ENCODE peak calls at places on chromosome X, in six cellular contexts. S is CD8-positive, alpha-beta memory T cell; J is heart right ventricle; T is neural progenitor cell; V is upper lobe of right lung; R is Peyer's patch. Q is an unnamed sample.

GRCh38 chrX:809081-809480 is 178.5 kb downstream of the SHOX start:
- DNase-seq in J (no peak), R (no peak), S (no peak), T (no peak), V (no peak), Q (no peak)

GRCh38 chrX:117839544-117839943 is 277.1 kb downstream of the KLHL13 start:
- DNase-seq in V (no peak), R (no peak), S (no peak), J (no peak), T (no peak), Q (peak; percentile 38)

GRCh38 chrX:150984164-150984824 is 1.2 kb downstream of the HMGB3 start:
- DNase-seq in R (no peak), S (no peak), T (peak; percentile 55), V (no peak), J (no peak), Q (peak; percentile 37)

GRCh38 chrX:39984191-39984956 is 113.4 kb downstream of the BCOR start:
- DNase-seq in S (no peak), J (no peak), R (no peak), T (no peak), V (no peak), Q (no peak)

GRCh38 chrX:132809581-132809980 is 148.8 kb downstream of the HS6ST2 start:
- DNase-seq in S (no peak), T (no peak), R (no peak), V (no peak), J (no peak), Q (peak; percentile 3)

GRCh38 chrX:15350329-15350996 is 15.1 kb upstream of the PIGA start:
- DNase-seq in T (peak; percentile 75), V (no peak), J (no peak), R (no peak), S (no peak), Q (no peak)

GRCh38 chrX:11239230-11239629 is 54.0 kb upstream of the AMELX start:
- DNase-seq in T (no peak), J (no peak), S (no peak), V (no peak), R (no peak), Q (peak; percentile 14)

GRCh38 chrX:154531626-154532025 is 15.0 kb downstream of the G6PD start:
- DNase-seq in T (no peak), S (no peak), V (no peak), J (no peak), R (no peak), Q (no peak)

GRCh38 chrX:30822068-30822671 is 66.9 kb downstream of the TAB3 start:
- DNase-seq in S (no peak), J (no peak), V (no peak), R (no peak), T (no peak), Q (no peak)

GRCh38 chrX:104432321-104432720 is 133.7 kb upstream of the IL1RAPL2 start:
- DNase-seq in J (no peak), T (no peak), R (no peak), V (no peak), S (no peak), Q (no peak)

GRCh38 chrX:116272881-116273280 is 102.3 kb downstream of the AGTR2 start:
- DNase-seq in V (no peak), T (no peak), S (no peak), J (no peak), R (no peak), Q (no peak)

GRCh38 chrX:111095974-111096870 is at the start of gene PAK3:
- DNase-seq in S (no peak), T (peak; percentile 79), R (no peak), J (peak; percentile 15), V (peak; percentile 55), Q (peak; percentile 85)

GRCh38 chrX:47218920-47219815 is 687 bp downstream of the CDK16 start:
- DNase-seq in S (peak; percentile 18), J (peak; percentile 64), V (peak; percentile 79), T (peak; percentile 72), R (peak; percentile 51), Q (peak; percentile 80)

GRCh38 chrX:9677098-9677739 is 88.4 kb downstream of the GPR143 start:
- DNase-seq in S (no peak), J (peak; percentile 16), T (no peak), V (no peak), R (no peak), Q (no peak)

GRCh38 chrX:140776320-140776719 is 66.8 kb downstream of the LINC00632 start:
- DNase-seq in V (no peak), J (no peak), S (no peak), T (no peak), R (no peak), Q (no peak)

GRCh38 chrX:48465336-48465933 is 4.6 kb downstream of the SLC38A5 start:
- DNase-seq in J (no peak), S (no peak), V (no peak), T (no peak), R (no peak), Q (no peak)

GRCh38 chrX:23786268-23786815 is 3.4 kb downstream of the SAT1 start:
- DNase-seq in J (no peak), S (no peak), R (no peak), V (no peak), T (no peak), Q (no peak)

GRCh38 chrX:155028749-155029360 is 2.2 kb downstream of the FUNDC2 start:
- DNase-seq in V (no peak), T (no peak), S (no peak), R (no peak), J (no peak), Q (no peak)

GRCh38 chrX:10564484-10564883 is 55.9 kb downstream of the MID1 start:
- DNase-seq in V (no peak), S (no peak), J (no peak), R (no peak), T (no peak), Q (no peak)

GRCh38 chrX:129510331-129510730 is 13.0 kb downstream of the SMARCA1 start:
- DNase-seq in T (no peak), R (no peak), V (no peak), J (no peak), S (no peak), Q (no peak)

GRCh38 chrX:25191403-25191802 is 175.6 kb upstream of the ARX start:
- DNase-seq in S (no peak), T (no peak), R (no peak), V (no peak), J (no peak), Q (no peak)

GRCh38 chrX:72208126-72208525 is 26.6 kb downstream of the PIN4 start:
- DNase-seq in J (no peak), T (no peak), V (no peak), R (no peak), S (no peak), Q (no peak)

GRCh38 chrX:53445977-53446376 is 11.8 kb upstream of the HSD17B10 start:
- DNase-seq in T (peak; percentile 60), J (peak; percentile 17), S (no peak), R (no peak), V (peak; percentile 55), Q (peak; percentile 77)

GRCh38 chrX:47156611-47157520 is 11.8 kb downstream of the RBM10 start:
- DNase-seq in J (no peak), S (no peak), T (no peak), R (no peak), V (no peak), Q (no peak)

GRCh38 chrX:97074400-97074799 is 190.7 kb downstream of the RPA4 start:
- DNase-seq in R (no peak), V (no peak), T (no peak), J (no peak), S (no peak), Q (no peak)

GRCh38 chrX:133444952-133445831 is 29.9 kb upstream of the GPC4 start:
- DNase-seq in R (no peak), T (peak; percentile 40), J (no peak), S (no peak), V (no peak), Q (peak; percentile 74)

GRCh38 chrX:19886888-19887531 is 390 bp downstream of the SH3KBP1 start:
- DNase-seq in V (peak; percentile 66), S (peak; percentile 17), J (no peak), R (no peak), T (peak; percentile 42), Q (no peak)

GRCh38 chrX:151153086-151153485 is 23.3 kb upstream of the GPR50 start:
- DNase-seq in V (no peak), J (no peak), S (no peak), T (peak; percentile 77), R (no peak), Q (no peak)

GRCh38 chrX:2500091-2500680 is 590 bp downstream of the DHRSX start:
- DNase-seq in R (peak; percentile 27), T (peak; percentile 71), J (peak; percentile 54), V (peak; percentile 79), S (no peak), Q (no peak)

GRCh38 chrX:84216406-84216805 is 28.4 kb upstream of the RPS6KA6 start:
- DNase-seq in J (no peak), V (no peak), T (no peak), S (no peak), R (no peak), Q (peak; percentile 25)

GRCh38 chrX:37904833-37905232 is 57.5 kb upstream of the DYNLT3 start:
- DNase-seq in T (no peak), J (no peak), S (no peak), R (no peak), V (no peak), Q (no peak)
- H3K4me3 ChIP-seq in T (no peak overlapping the region), J (no peak overlapping the region), S (no peak overlapping the region), R (no peak overlapping the region), V (no peak overlapping the region), Q (no peak overlapping the region)

GRCh38 chrX:77087529-77088169 is 359.5 kb upstream of the FGF16 start:
- DNase-seq in J (no peak), R (no peak), S (no peak), T (no peak), V (no peak), Q (no peak)

GRCh38 chrX:77085372-77085771 is 361.8 kb upstream of the FGF16 start:
- DNase-seq in V (no peak), R (no peak), J (no peak), S (no peak), T (no peak), Q (no peak)
- H3K9me3 ChIP-seq in V (no peaks in the 10 kb centered on the region), R (no peaks in the 10 kb centered on the region), J (no peaks in the 10 kb centered on the region), S (no peaks in the 10 kb centered on the region), T (peaks cover 4% of the 10 kb centered on the region), Q (no peaks in the 10 kb centered on the region)

GRCh38 chrX:69063486-69063885 is 101.8 kb downstream of the PJA1 start:
- DNase-seq in S (no peak), T (no peak), V (no peak), R (no peak), J (no peak), Q (no peak)
- H3K4me3 ChIP-seq in S (no peak overlapping the region), T (no peak overlapping the region), V (no peak overlapping the region), R (no peak overlapping the region), J (no peak overlapping the region), Q (no peak overlapping the region)

GRCh38 chrX:135287266-135287823 is 21.9 kb upstream of the ETDC start:
- DNase-seq in J (no peak), R (no peak), V (no peak), S (no peak), T (no peak), Q (no peak)
- H3K9me3 ChIP-seq in J (peaks cover 5% of the 10 kb centered on the region), R (peaks cover 15% of the 10 kb centered on the region), V (peaks cover 25% of the 10 kb centered on the region), S (peaks cover 23% of the 10 kb centered on the region), T (peaks cover 36% of the 10 kb centered on the region), Q (peaks cover 14% of the 10 kb centered on the region)